ENCODE peak calls at places on chromosomes 6 and 20, in seven cellular contexts. L is right lobe of liver, T is stomach, M is transverse colon, V is breast epithelium, X is HCT116, K is A549. B is an unnamed sample. For H3K4me1, the result is how much of the 10 kb centered on the place peaks cover.

GRCh38 chr20:61295726-61296628 is 43.9 kb downstream of the CDH4 start:
- DNase-seq in L (no peak), T (no peak), M (no peak), V (no peak), X (no peak), K (no peak), B (no peak)

GRCh38 chr20:63890201-63890576 is 4.7 kb upstream of the DNAJC5 start:
- DNase-seq in L (no peak), T (no peak), M (no peak), V (no peak), X (no peak), K (no peak), B (no peak)

GRCh38 chr6:166825553-166826145 is 130.7 kb downstream of the RNASET2 start:
- DNase-seq in L (no peak), T (no peak), M (no peak), V (no peak), X (no peak), K (no peak), B (no peak)

GRCh38 chr20:35240083-35240913 is 13.8 kb downstream of the MMP24 start:
- DNase-seq in L (no peak), T (no peak), M (no peak), V (no peak), X (no peak), K (no peak), B (no peak)

GRCh38 chr6:9732056-9732455 is 682.8 kb downstream of the TFAP2A start:
- DNase-seq in L (no peak), T (no peak), M (no peak), V (no peak), X (no peak), K (no peak), B (no peak)

GRCh38 chr6:72616406-72617015 is 5.4 kb upstream of the KCNQ5 start:
- DNase-seq in L (no peak), T (no peak), M (no peak), V (no peak), X (no peak), K (no peak), B (no peak)

GRCh38 chr6:138491020-138491419 is 8.3 kb downstream of the NHSL1 start:
- DNase-seq in L (no peak), T (no peak), M (no peak), V (no peak), X (no peak), K (no peak), B (no peak)

GRCh38 chr6:166997768-166998255 is 1.4 kb upstream of the CEP43 start:
- DNase-seq in L (peak), T (peak), M (peak), V (peak), X (peak), K (peak), B (peak)

GRCh38 chr20:10217517-10218410 is 866 bp upstream of the SNAP25 start:
- DNase-seq in L (no peak), T (no peak), M (peak), V (peak), X (no peak), K (peak), B (peak)

GRCh38 chr6:33868143-33868542 is 64.3 kb upstream of the MLN start:
- DNase-seq in L (no peak), T (no peak), M (no peak), V (no peak), X (no peak), K (no peak), B (no peak)

GRCh38 chr20:38175221-38176030 is 10.4 kb upstream of the TGM2 start:
- DNase-seq in L (no peak), T (no peak), M (no peak), V (no peak), X (no peak), K (no peak), B (no peak)

GRCh38 chr6:2971420-2972218 is at the start of gene SERPINB6:
- DNase-seq in L (peak), T (peak), M (peak), V (peak), X (no peak), K (peak), B (peak)

GRCh38 chr6:1633366-1634021 is 23.8 kb downstream of the FOXC1 start:
- DNase-seq in L (no peak), T (no peak), M (no peak), V (no peak), X (no peak), K (no peak), B (no peak)

GRCh38 chr20:46222521-46223007 is 85.7 kb downstream of the CDH22 start:
- DNase-seq in L (no peak), T (peak), M (no peak), V (no peak), X (no peak), K (no peak), B (peak)

GRCh38 chr6:141744194-141744925 is 388.4 kb upstream of the GJE1 start:
- DNase-seq in L (no peak), T (no peak), M (no peak), V (no peak), X (no peak), K (no peak), B (no peak)

GRCh38 chr6:97304701-97305100 is 21.7 kb upstream of the MMS22L start:
- DNase-seq in L (no peak), T (no peak), M (no peak), V (no peak), X (no peak), K (no peak), B (no peak)

GRCh38 chr6:1645466-1646185 is 35.9 kb downstream of the FOXC1 start:
- DNase-seq in L (no peak), T (no peak), M (no peak), V (no peak), X (no peak), K (no peak), B (no peak)

DNA sequence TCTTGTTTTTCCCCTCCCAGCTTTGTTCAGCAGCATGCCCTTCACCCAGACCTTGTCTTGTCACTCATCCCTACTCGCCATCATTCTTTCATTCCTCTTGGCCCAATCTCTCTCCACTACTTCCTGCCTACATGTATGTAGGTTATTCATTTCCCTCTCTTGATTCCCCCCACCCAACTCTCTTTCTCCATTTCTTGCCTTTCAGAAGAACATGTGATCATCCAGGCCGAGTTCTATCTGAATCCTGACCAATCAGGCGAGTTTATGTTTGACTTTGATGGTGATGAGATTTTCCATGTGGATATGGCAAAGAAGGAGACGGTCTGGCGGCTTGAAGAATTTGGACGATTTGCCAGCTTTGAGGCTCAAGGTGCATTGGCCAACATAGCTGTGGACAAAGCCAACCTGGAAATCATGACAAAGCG is 2.6 kb downstream of the HLA-DRA start:
- DNase-seq in L (no peak), T (no peak), M (no peak), V (no peak), X (no peak), K (no peak), B (no peak)
- TF ChIP-seq POLR2A in L (no peak), T (no peak), M (no peak), V (no peak), X (no peak), K (no peak), B (no peak)

DNA sequence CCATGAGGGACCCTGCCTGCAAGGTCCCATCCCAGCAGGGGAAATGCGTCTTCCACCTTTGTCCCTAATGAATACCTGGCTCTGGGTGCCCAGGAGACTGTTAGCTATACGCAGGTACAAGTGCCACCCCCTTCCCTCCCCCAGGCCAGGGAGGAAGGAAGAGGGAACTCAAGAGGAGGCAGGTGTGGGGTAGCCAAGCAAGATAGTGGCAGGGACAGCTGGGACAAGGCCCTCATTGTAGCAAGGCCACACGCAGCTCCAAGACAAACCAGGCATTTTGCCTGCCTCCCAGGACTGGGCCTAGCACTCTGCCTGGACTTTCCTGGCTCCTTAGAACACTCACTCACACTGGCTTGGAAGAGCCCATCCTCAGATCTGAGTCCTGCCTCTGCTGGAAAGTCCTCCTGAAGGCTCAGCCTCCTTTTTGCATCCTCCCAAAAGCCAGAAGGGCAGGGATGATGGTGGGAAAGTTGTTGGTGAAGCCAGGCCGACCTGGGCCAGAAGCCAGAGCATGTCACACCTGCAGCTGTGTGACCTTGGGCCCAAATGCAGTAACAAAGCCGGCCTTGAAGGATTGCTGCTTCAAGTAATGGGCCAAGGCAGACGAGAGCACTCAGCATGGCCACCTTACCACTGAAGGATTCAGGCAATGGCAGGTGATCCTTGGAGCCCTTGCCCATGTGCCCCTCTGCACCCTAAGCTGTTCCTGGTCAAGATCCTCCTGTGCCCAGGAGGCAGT is 27.7 kb downstream of the SNPH start:
- DNase-seq in L (no peak), T (no peak), M (no peak), V (no peak), X (no peak), K (no peak), B (no peak)
- H3K4me1 ChIP-seq in L (under half), T (under half), M (under half), V (under half), X (under half), K (under half), B (under half)

GRCh38 chr20:32088759-32089158 is 20.8 kb upstream of the TM9SF4 start:
- DNase-seq in L (no peak), T (no peak), M (no peak), V (no peak), X (no peak), K (no peak), B (no peak)
- H3K27ac ChIP-seq in L (no peak), T (no peak), M (no peak), V (no peak), X (no peak), K (no peak), B (no peak)

DNA sequence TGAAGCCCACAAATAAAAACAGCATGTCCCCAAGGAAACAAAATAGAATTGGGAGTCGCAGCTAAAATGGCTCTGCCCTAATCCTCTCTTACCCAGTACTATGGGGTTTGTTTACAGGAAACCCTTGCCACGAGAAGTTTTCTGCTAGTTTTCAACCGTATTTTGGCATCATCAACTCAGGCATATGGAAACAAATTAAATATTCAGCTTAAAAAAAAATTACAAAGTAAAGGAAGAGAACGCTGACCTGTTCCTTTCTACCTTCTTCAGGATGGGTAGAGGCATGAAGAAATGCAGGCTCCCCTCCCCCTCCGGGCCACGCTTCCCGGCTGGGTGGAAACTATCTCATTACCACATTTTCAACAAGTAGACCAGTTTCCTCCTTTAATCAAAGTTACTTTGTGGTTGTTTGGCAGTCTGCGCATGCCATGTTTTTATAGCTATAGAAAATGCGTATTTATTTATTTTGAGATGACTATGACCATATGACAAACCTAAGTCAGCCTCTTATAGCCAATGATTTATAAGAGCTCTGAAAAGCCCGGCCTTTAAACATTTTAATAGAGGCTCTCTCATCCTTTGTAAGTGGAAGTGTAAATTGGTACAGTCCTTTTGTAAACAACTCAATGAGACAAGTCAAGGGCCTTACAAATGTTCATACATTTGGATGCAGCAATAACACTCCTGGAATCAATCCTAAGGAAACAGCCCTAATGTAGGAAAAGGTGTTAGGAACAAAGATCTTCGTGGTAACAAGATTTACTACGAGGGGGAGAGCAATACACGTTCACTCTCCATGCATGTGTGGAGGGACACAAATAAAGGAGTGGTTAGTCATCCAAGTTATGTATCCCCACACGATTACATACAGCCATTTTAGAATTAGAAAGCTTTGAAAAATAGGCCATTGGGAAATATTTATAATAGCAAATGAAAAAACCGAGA is 16.1 kb upstream of the ZNF217 start:
- DNase-seq in L (no peak), T (peak), M (peak), V (peak), X (no peak), K (peak), B (peak)
- TF ChIP-seq POLR2A in L (no peak), T (no peak), M (no peak), V (no peak), X (peak), K (no peak), B (no peak)

GRCh38 chr6:149888113-149888512 is 9.8 kb downstream of the RAET1E start:
- DNase-seq in L (no peak), T (no peak), M (peak), V (no peak), X (no peak), K (no peak), B (no peak)
- H3K4me1 ChIP-seq in L (under half), T (under half), M (under half), V (under half), X (under half), K (half or more), B (under half)

GRCh38 chr6:143332153-143332845 is 118.2 kb downstream of the ADAT2 start:
- DNase-seq in L (no peak), T (no peak), M (no peak), V (no peak), X (no peak), K (no peak), B (no peak)
- H3K27ac ChIP-seq in L (no peak), T (no peak), M (no peak), V (no peak), X (no peak), K (no peak), B (no peak)

GRCh38 chr6:122482750-122483080 is 11.1 kb upstream of the SERINC1 start:
- DNase-seq in L (no peak), T (no peak), M (no peak), V (no peak), X (no peak), K (no peak), B (no peak)

DNA sequence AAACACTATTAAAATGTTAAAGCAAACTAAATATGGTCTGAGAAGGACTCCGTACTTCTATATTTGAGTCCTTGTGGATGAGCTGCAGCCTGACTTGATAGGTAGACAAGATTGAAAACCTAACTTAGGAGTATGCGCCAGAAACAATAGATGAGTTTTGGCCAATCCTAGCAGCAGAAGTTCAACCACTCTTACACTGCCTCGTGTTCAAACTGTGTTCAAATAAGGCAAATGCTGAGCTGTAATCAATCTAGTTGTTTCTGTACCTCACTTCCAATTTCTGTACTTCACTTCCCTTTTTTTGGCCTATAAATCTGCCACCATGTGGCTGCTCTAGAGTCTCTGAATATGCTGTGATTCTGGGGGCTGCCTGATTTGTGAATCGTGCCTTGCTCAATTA is 13.2 kb upstream of the SERINC1 start:
- DNase-seq in L (no peak), T (no peak), M (no peak), V (no peak), X (no peak), K (no peak), B (no peak)
- TF ChIP-seq POLR2A in L (no peak), T (no peak), M (no peak), V (no peak), X (no peak), K (no peak), B (no peak)

B was measured in testis.